ENCODE peak calls at places on chromosomes 16 and 17, in six cellular contexts. One of them, this sample, is unnamed.

GRCh38 chr17:74295625-74296547 is 21.9 kb downstream of the DNAI2 start:
- DNase-seq in effector memory CD4-positive, alpha-beta T cell: no peak
- DNase-seq in adrenal gland: peak; percentile 71
- DNase-seq in Peyer's patch: no peak
- DNase-seq in naive thymus-derived CD4-positive, alpha-beta T cell: no peak
- DNase-seq in bronchial epithelial cell: peak; percentile 92
- DNase-seq in this sample: peak; percentile 50

GRCh38 chr17:45270828-45271418 is 9.0 kb upstream of the SPATA32 start:
- DNase-seq in naive thymus-derived CD4-positive, alpha-beta T cell: peak; percentile 63
- DNase-seq in bronchial epithelial cell: no peak
- DNase-seq in effector memory CD4-positive, alpha-beta T cell: peak; percentile 17
- DNase-seq in Peyer's patch: peak; percentile 36
- DNase-seq in adrenal gland: no peak
- DNase-seq in this sample: no peak

GRCh38 chr16:81748476-81749198 is 30.5 kb upstream of the PLCG2 start:
- DNase-seq in Peyer's patch: peak; percentile 41
- DNase-seq in effector memory CD4-positive, alpha-beta T cell: no peak
- DNase-seq in bronchial epithelial cell: no peak
- DNase-seq in adrenal gland: no peak
- DNase-seq in naive thymus-derived CD4-positive, alpha-beta T cell: no peak
- DNase-seq in this sample: no peak

GRCh38 chr16:17105239-17105721 is 365.5 kb downstream of the XYLT1 start:
- DNase-seq in bronchial epithelial cell: no peak
- DNase-seq in naive thymus-derived CD4-positive, alpha-beta T cell: peak; percentile 36
- DNase-seq in adrenal gland: no peak
- DNase-seq in Peyer's patch: no peak
- DNase-seq in effector memory CD4-positive, alpha-beta T cell: no peak
- DNase-seq in this sample: no peak

GRCh38 chr16:11675561-11676511 is 7.6 kb downstream of the SNN start:
- DNase-seq in Peyer's patch: no peak
- DNase-seq in naive thymus-derived CD4-positive, alpha-beta T cell: no peak
- DNase-seq in adrenal gland: peak; percentile 88
- DNase-seq in bronchial epithelial cell: peak; percentile 46
- DNase-seq in effector memory CD4-positive, alpha-beta T cell: no peak
- DNase-seq in this sample: peak; percentile 33

GRCh38 chr16:14309001-14309886 is 238.1 kb downstream of the MRTFB start:
- DNase-seq in naive thymus-derived CD4-positive, alpha-beta T cell: peak; percentile 77
- DNase-seq in adrenal gland: no peak
- DNase-seq in effector memory CD4-positive, alpha-beta T cell: no peak
- DNase-seq in Peyer's patch: no peak
- DNase-seq in bronchial epithelial cell: peak; percentile 82
- DNase-seq in this sample: no peak

GRCh38 chr17:70132505-70132904 is 36.8 kb upstream of the KCNJ2 start:
- DNase-seq in adrenal gland: no peak
- DNase-seq in bronchial epithelial cell: no peak
- DNase-seq in effector memory CD4-positive, alpha-beta T cell: no peak
- DNase-seq in Peyer's patch: no peak
- DNase-seq in naive thymus-derived CD4-positive, alpha-beta T cell: no peak
- DNase-seq in this sample: no peak

GRCh38 chr17:72118588-72119279 is 2.1 kb upstream of the SOX9 start:
- DNase-seq in adrenal gland: peak; percentile 78
- DNase-seq in bronchial epithelial cell: peak; percentile 73
- DNase-seq in Peyer's patch: no peak
- DNase-seq in naive thymus-derived CD4-positive, alpha-beta T cell: peak; percentile 6
- DNase-seq in effector memory CD4-positive, alpha-beta T cell: no peak
- DNase-seq in this sample: peak; percentile 63

GRCh38 chr17:4854181-4854681 is 21.1 kb downstream of the MINK1 start:
- DNase-seq in Peyer's patch: no peak
- DNase-seq in bronchial epithelial cell: peak; percentile 99
- DNase-seq in effector memory CD4-positive, alpha-beta T cell: no peak
- DNase-seq in adrenal gland: no peak
- DNase-seq in naive thymus-derived CD4-positive, alpha-beta T cell: no peak
- DNase-seq in this sample: no peak

GRCh38 chr16:1196494-1196893 is 28.6 kb downstream of the TPSG1 start:
- DNase-seq in bronchial epithelial cell: no peak
- DNase-seq in adrenal gland: no peak
- DNase-seq in Peyer's patch: no peak
- DNase-seq in naive thymus-derived CD4-positive, alpha-beta T cell: no peak
- DNase-seq in effector memory CD4-positive, alpha-beta T cell: no peak
- DNase-seq in this sample: no peak

GRCh38 chr17:67281053-67281452 is 36.1 kb upstream of the HELZ start:
- DNase-seq in naive thymus-derived CD4-positive, alpha-beta T cell: no peak
- DNase-seq in adrenal gland: no peak
- DNase-seq in effector memory CD4-positive, alpha-beta T cell: no peak
- DNase-seq in Peyer's patch: no peak
- DNase-seq in bronchial epithelial cell: peak; percentile 33
- DNase-seq in this sample: no peak

GRCh38 chr16:35564889-35565288 is 2105.5 kb downstream of the TP53TG3F start:
- DNase-seq in bronchial epithelial cell: no peak
- DNase-seq in effector memory CD4-positive, alpha-beta T cell: no peak
- DNase-seq in adrenal gland: no peak
- DNase-seq in Peyer's patch: no peak
- DNase-seq in naive thymus-derived CD4-positive, alpha-beta T cell: no peak
- DNase-seq in this sample: no peak

GRCh38 chr17:81025756-81026155 is 9.2 kb upstream of the BAIAP2 start:
- DNase-seq in naive thymus-derived CD4-positive, alpha-beta T cell: no peak
- DNase-seq in adrenal gland: no peak
- DNase-seq in Peyer's patch: no peak
- DNase-seq in effector memory CD4-positive, alpha-beta T cell: no peak
- DNase-seq in bronchial epithelial cell: no peak
- DNase-seq in this sample: no peak

GRCh38 chr16:67538666-67539101 is 10.1 kb downstream of the RIPOR1 start:
- DNase-seq in naive thymus-derived CD4-positive, alpha-beta T cell: no peak
- DNase-seq in Peyer's patch: no peak
- DNase-seq in effector memory CD4-positive, alpha-beta T cell: no peak
- DNase-seq in adrenal gland: peak; percentile 42
- DNase-seq in bronchial epithelial cell: no peak
- DNase-seq in this sample: no peak

GRCh38 chr17:69743091-69743490 is 328.6 kb downstream of the MAP2K6 start:
- DNase-seq in effector memory CD4-positive, alpha-beta T cell: no peak
- DNase-seq in naive thymus-derived CD4-positive, alpha-beta T cell: no peak
- DNase-seq in adrenal gland: peak; percentile 24
- DNase-seq in bronchial epithelial cell: peak; percentile 50
- DNase-seq in Peyer's patch: no peak
- DNase-seq in this sample: no peak

GRCh38 chr17:80177986-80178590 is 8.3 kb downstream of the CARD14 start:
- DNase-seq in naive thymus-derived CD4-positive, alpha-beta T cell: no peak
- DNase-seq in adrenal gland: no peak
- DNase-seq in effector memory CD4-positive, alpha-beta T cell: no peak
- DNase-seq in bronchial epithelial cell: no peak
- DNase-seq in Peyer's patch: no peak
- DNase-seq in this sample: no peak

GRCh38 chr17:63140255-63140654 is 174.2 kb downstream of the TANC2 start:
- DNase-seq in effector memory CD4-positive, alpha-beta T cell: no peak
- DNase-seq in Peyer's patch: no peak
- DNase-seq in adrenal gland: peak; percentile 51
- DNase-seq in bronchial epithelial cell: no peak
- DNase-seq in naive thymus-derived CD4-positive, alpha-beta T cell: peak; percentile 4
- DNase-seq in this sample: no peak

GRCh38 chr16:27432600-27432957 is 30.6 kb downstream of the IL21R start:
- DNase-seq in bronchial epithelial cell: peak; percentile 71
- DNase-seq in effector memory CD4-positive, alpha-beta T cell: no peak
- DNase-seq in Peyer's patch: no peak
- DNase-seq in adrenal gland: peak; percentile 20
- DNase-seq in naive thymus-derived CD4-positive, alpha-beta T cell: no peak
- DNase-seq in this sample: no peak

GRCh38 chr17:13244511-13244910 is 226.7 kb upstream of the ELAC2 start:
- DNase-seq in bronchial epithelial cell: no peak
- DNase-seq in Peyer's patch: no peak
- DNase-seq in adrenal gland: no peak
- DNase-seq in naive thymus-derived CD4-positive, alpha-beta T cell: no peak
- DNase-seq in effector memory CD4-positive, alpha-beta T cell: no peak
- DNase-seq in this sample: no peak

GRCh38 chr17:31318298-31319190 is 2.9 kb downstream of the EVI2A start:
- DNase-seq in effector memory CD4-positive, alpha-beta T cell: peak; percentile 66
- DNase-seq in bronchial epithelial cell: peak; percentile 69
- DNase-seq in adrenal gland: peak; percentile 74
- DNase-seq in Peyer's patch: peak; percentile 66
- DNase-seq in naive thymus-derived CD4-positive, alpha-beta T cell: peak; percentile 57
- DNase-seq in this sample: peak; percentile 85

GRCh38 chr16:81251871-81252270 is 13.4 kb downstream of the BCO1 start:
- DNase-seq in Peyer's patch: no peak
- DNase-seq in bronchial epithelial cell: no peak
- DNase-seq in naive thymus-derived CD4-positive, alpha-beta T cell: no peak
- DNase-seq in adrenal gland: no peak
- DNase-seq in effector memory CD4-positive, alpha-beta T cell: no peak
- DNase-seq in this sample: no peak

GRCh38 chr16:56625140-56625942 is at the start of gene MT1E:
- DNase-seq in effector memory CD4-positive, alpha-beta T cell: no peak
- DNase-seq in Peyer's patch: no peak
- DNase-seq in naive thymus-derived CD4-positive, alpha-beta T cell: peak; percentile 47
- DNase-seq in bronchial epithelial cell: peak; percentile 50
- DNase-seq in adrenal gland: peak; percentile 91
- DNase-seq in this sample: peak; percentile 83
- H3K4me3 ChIP-seq in effector memory CD4-positive, alpha-beta T cell: peak within 1 kb of the TSS; percentile 70
- H3K4me3 ChIP-seq in Peyer's patch: peak within 1 kb of the TSS; percentile 35
- H3K4me3 ChIP-seq in naive thymus-derived CD4-positive, alpha-beta T cell: peak within 1 kb of the TSS; percentile 54
- H3K4me3 ChIP-seq in bronchial epithelial cell: peak within 1 kb of the TSS; percentile 70
- H3K4me3 ChIP-seq in adrenal gland: peak within 1 kb of the TSS; percentile 24
- H3K4me3 ChIP-seq in this sample: peak within 1 kb of the TSS; percentile 49

GRCh38 chr17:35523296-35523695 is 14.2 kb downstream of the SLFN12L start:
- DNase-seq in bronchial epithelial cell: no peak
- DNase-seq in naive thymus-derived CD4-positive, alpha-beta T cell: no peak
- DNase-seq in effector memory CD4-positive, alpha-beta T cell: no peak
- DNase-seq in Peyer's patch: no peak
- DNase-seq in adrenal gland: no peak
- DNase-seq in this sample: no peak

GRCh38 chr17:35515027-35515426 is 22.5 kb downstream of the SLFN12L start:
- DNase-seq in naive thymus-derived CD4-positive, alpha-beta T cell: no peak
- DNase-seq in Peyer's patch: no peak
- DNase-seq in bronchial epithelial cell: no peak
- DNase-seq in adrenal gland: no peak
- DNase-seq in effector memory CD4-positive, alpha-beta T cell: no peak
- DNase-seq in this sample: peak; percentile 12

GRCh38 chr17:35519442-35519841 is 18.0 kb downstream of the SLFN12L start:
- DNase-seq in adrenal gland: no peak
- DNase-seq in bronchial epithelial cell: peak; percentile 92
- DNase-seq in effector memory CD4-positive, alpha-beta T cell: no peak
- DNase-seq in naive thymus-derived CD4-positive, alpha-beta T cell: no peak
- DNase-seq in Peyer's patch: no peak
- DNase-seq in this sample: no peak

GRCh38 chr17:35521150-35521549 is 16.3 kb downstream of the SLFN12L start:
- DNase-seq in effector memory CD4-positive, alpha-beta T cell: no peak
- DNase-seq in naive thymus-derived CD4-positive, alpha-beta T cell: no peak
- DNase-seq in bronchial epithelial cell: no peak
- DNase-seq in Peyer's patch: no peak
- DNase-seq in adrenal gland: no peak
- DNase-seq in this sample: no peak

GRCh38 chr17:35520043-35520442 is 17.4 kb downstream of the SLFN12L start:
- DNase-seq in bronchial epithelial cell: peak; percentile 27
- DNase-seq in adrenal gland: no peak
- DNase-seq in naive thymus-derived CD4-positive, alpha-beta T cell: no peak
- DNase-seq in Peyer's patch: no peak
- DNase-seq in effector memory CD4-positive, alpha-beta T cell: no peak
- DNase-seq in this sample: no peak
- H3K27me3 ChIP-seq in bronchial epithelial cell: peaks cover 8% of the 10 kb centered on the region
- H3K27me3 ChIP-seq in adrenal gland: peaks cover 11% of the 10 kb centered on the region
- H3K27me3 ChIP-seq in naive thymus-derived CD4-positive, alpha-beta T cell: no peaks in the 10 kb centered on the region
- H3K27me3 ChIP-seq in Peyer's patch: no peaks in the 10 kb centered on the region
- H3K27me3 ChIP-seq in effector memory CD4-positive, alpha-beta T cell: no peaks in the 10 kb centered on the region
- H3K27me3 ChIP-seq in this sample: peaks cover 24% of the 10 kb centered on the region

GRCh38 chr17:75505640-75506039 is 9.7 kb downstream of the CASKIN2 start:
- DNase-seq in naive thymus-derived CD4-positive, alpha-beta T cell: no peak
- DNase-seq in effector memory CD4-positive, alpha-beta T cell: no peak
- DNase-seq in Peyer's patch: no peak
- DNase-seq in bronchial epithelial cell: no peak
- DNase-seq in adrenal gland: no peak
- DNase-seq in this sample: no peak

GRCh38 chr17:75508122-75508719 is 7.1 kb downstream of the CASKIN2 start:
- DNase-seq in bronchial epithelial cell: no peak
- DNase-seq in effector memory CD4-positive, alpha-beta T cell: no peak
- DNase-seq in Peyer's patch: no peak
- DNase-seq in adrenal gland: no peak
- DNase-seq in naive thymus-derived CD4-positive, alpha-beta T cell: no peak
- DNase-seq in this sample: peak; percentile 30

GRCh38 chr17:75507712-75508111 is 7.6 kb downstream of the CASKIN2 start:
- DNase-seq in bronchial epithelial cell: no peak
- DNase-seq in Peyer's patch: no peak
- DNase-seq in naive thymus-derived CD4-positive, alpha-beta T cell: no peak
- DNase-seq in effector memory CD4-positive, alpha-beta T cell: no peak
- DNase-seq in adrenal gland: no peak
- DNase-seq in this sample: no peak

GRCh38 chr17:75506134-75506533 is 9.2 kb downstream of the CASKIN2 start:
- DNase-seq in Peyer's patch: no peak
- DNase-seq in naive thymus-derived CD4-positive, alpha-beta T cell: no peak
- DNase-seq in bronchial epithelial cell: no peak
- DNase-seq in effector memory CD4-positive, alpha-beta T cell: no peak
- DNase-seq in adrenal gland: no peak
- DNase-seq in this sample: no peak

DNA sequence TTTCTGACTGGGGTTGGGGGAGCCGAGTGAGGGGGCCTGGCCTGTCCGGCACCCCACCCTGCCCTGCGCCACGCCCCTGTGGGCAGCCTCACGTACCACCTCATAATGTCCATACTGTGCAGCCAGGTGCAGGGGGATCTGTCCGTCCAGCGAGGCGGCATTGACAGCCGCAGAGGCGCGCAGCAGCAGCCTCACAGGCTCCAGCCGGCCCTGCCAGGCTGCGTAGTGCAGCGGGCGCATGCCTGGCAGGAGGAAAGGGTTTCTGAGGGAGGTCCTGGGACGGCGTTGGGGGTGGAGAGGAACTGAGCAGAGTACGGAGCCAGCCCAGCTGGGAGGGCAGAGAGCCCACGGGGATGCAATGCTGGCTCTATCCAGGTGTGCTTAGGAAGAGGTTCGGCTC is 8.4 kb downstream of the CASKIN2 start:
- DNase-seq in effector memory CD4-positive, alpha-beta T cell: no peak
- DNase-seq in Peyer's patch: no peak
- DNase-seq in bronchial epithelial cell: no peak
- DNase-seq in adrenal gland: no peak
- DNase-seq in naive thymus-derived CD4-positive, alpha-beta T cell: no peak
- DNase-seq in this sample: no peak
- H3K36me3 ChIP-seq in effector memory CD4-positive, alpha-beta T cell: no peaks in the 10 kb centered on the region
- H3K36me3 ChIP-seq in Peyer's patch: no peaks in the 10 kb centered on the region
- H3K36me3 ChIP-seq in bronchial epithelial cell: peaks cover 16% of the 10 kb centered on the region
- H3K36me3 ChIP-seq in adrenal gland: no peaks in the 10 kb centered on the region
- H3K36me3 ChIP-seq in naive thymus-derived CD4-positive, alpha-beta T cell: no peaks in the 10 kb centered on the region
- H3K36me3 ChIP-seq in this sample: peaks cover 71% of the 10 kb centered on the region

GRCh38 chr17:933168-934083 is 46.1 kb downstream of the NXN start:
- DNase-seq in bronchial epithelial cell: peak; percentile 96
- DNase-seq in adrenal gland: peak; percentile 57
- DNase-seq in naive thymus-derived CD4-positive, alpha-beta T cell: no peak
- DNase-seq in effector memory CD4-positive, alpha-beta T cell: no peak
- DNase-seq in Peyer's patch: no peak
- DNase-seq in this sample: peak; percentile 87
- H3K4me3 ChIP-seq in bronchial epithelial cell: no peak overlapping the region
- H3K4me3 ChIP-seq in adrenal gland: no peak overlapping the region
- H3K4me3 ChIP-seq in naive thymus-derived CD4-positive, alpha-beta T cell: no peak overlapping the region
- H3K4me3 ChIP-seq in effector memory CD4-positive, alpha-beta T cell: no peak overlapping the region
- H3K4me3 ChIP-seq in Peyer's patch: no peak overlapping the region
- H3K4me3 ChIP-seq in this sample: no peak overlapping the region

GRCh38 chr16:84845496-84846002 is 25.8 kb downstream of the CRISPLD2 start:
- DNase-seq in Peyer's patch: no peak
- DNase-seq in naive thymus-derived CD4-positive, alpha-beta T cell: no peak
- DNase-seq in effector memory CD4-positive, alpha-beta T cell: no peak
- DNase-seq in adrenal gland: no peak
- DNase-seq in bronchial epithelial cell: no peak
- DNase-seq in this sample: peak; percentile 22
- H3K27me3 ChIP-seq in Peyer's patch: no peaks in the 10 kb centered on the region
- H3K27me3 ChIP-seq in naive thymus-derived CD4-positive, alpha-beta T cell: no peaks in the 10 kb centered on the region
- H3K27me3 ChIP-seq in effector memory CD4-positive, alpha-beta T cell: no peaks in the 10 kb centered on the region
- H3K27me3 ChIP-seq in adrenal gland: no peaks in the 10 kb centered on the region
- H3K27me3 ChIP-seq in bronchial epithelial cell: no peaks in the 10 kb centered on the region
- H3K27me3 ChIP-seq in this sample: no peaks in the 10 kb centered on the region

GRCh38 chr16:19912445-19913305 is 28.0 kb upstream of the GPRC5B start:
- DNase-seq in effector memory CD4-positive, alpha-beta T cell: no peak
- DNase-seq in adrenal gland: no peak
- DNase-seq in bronchial epithelial cell: peak; percentile 83
- DNase-seq in Peyer's patch: no peak
- DNase-seq in naive thymus-derived CD4-positive, alpha-beta T cell: no peak
- DNase-seq in this sample: peak; percentile 72
- H3K36me3 ChIP-seq in effector memory CD4-positive, alpha-beta T cell: no peaks in the 10 kb centered on the region
- H3K36me3 ChIP-seq in adrenal gland: no peaks in the 10 kb centered on the region
- H3K36me3 ChIP-seq in bronchial epithelial cell: no peaks in the 10 kb centered on the region
- H3K36me3 ChIP-seq in Peyer's patch: no peaks in the 10 kb centered on the region
- H3K36me3 ChIP-seq in naive thymus-derived CD4-positive, alpha-beta T cell: no peaks in the 10 kb centered on the region
- H3K36me3 ChIP-seq in this sample: no peaks in the 10 kb centered on the region